ENCODE peak calls at places on chromosomes 11 and 22, in five cellular contexts. U, O, E, I and W are unnamed samples.

GRCh38 chr11:78801161-78801884 is 226.7 kb upstream of the NARS2 start:
- DNase-seq in U (no peak), O (no peak), E (no peak), I (no peak), W (no peak)

GRCh38 chr11:112255075-112255739 is 5.5 kb downstream of the PLET1 start:
- DNase-seq in U (no peak), O (no peak), E (peak; percentile 39), I (peak; percentile 18), W (no peak)

GRCh38 chr22:26367402-26368245 is 61.4 kb upstream of the ASPHD2 start:
- DNase-seq in U (no peak), O (peak; percentile 59), E (peak; percentile 64), I (peak; percentile 54), W (no peak)

GRCh38 chr11:101913631-101914030 is 1.2 kb upstream of the CEP126 start:
- DNase-seq in U (no peak), O (no peak), E (no peak), I (no peak), W (no peak)

GRCh38 chr11:128520206-128520885 is 67.0 kb downstream of the ETS1 start:
- DNase-seq in U (no peak), O (no peak), E (no peak), I (no peak), W (no peak)

GRCh38 chr11:32870676-32871075 is 21.9 kb upstream of the QSER1 start:
- DNase-seq in U (no peak), O (no peak), E (peak; percentile 12), I (no peak), W (no peak)

GRCh38 chr22:46338636-46339035 is 3.1 kb downstream of the TRMU start:
- DNase-seq in U (no peak), O (no peak), E (no peak), I (no peak), W (no peak)

GRCh38 chr11:76234704-76235232 is 28.5 kb upstream of the WNT11 start:
- DNase-seq in U (no peak), O (no peak), E (no peak), I (no peak), W (no peak)

GRCh38 chr11:114111369-114112042 is 52.0 kb downstream of the ZBTB16 start:
- DNase-seq in U (no peak), O (no peak), E (no peak), I (no peak), W (no peak)

GRCh38 chr22:23178512-23179254 is 1.6 kb upstream of the BCR start:
- DNase-seq in U (peak; percentile 39), O (peak; percentile 27), E (peak; percentile 100), I (no peak), W (no peak)
- H3K4me3 ChIP-seq in U (no peak overlapping the region), O (no peak overlapping the region), E (no peak overlapping the region), I (no peak overlapping the region), W (no peak overlapping the region)

GRCh38 chr22:40395607-40396006 is 25.2 kb downstream of the SGSM3 start:
- DNase-seq in U (no peak), O (no peak), E (no peak), I (no peak), W (no peak)

GRCh38 chr22:40399661-40400060 is 29.3 kb downstream of the SGSM3 start:
- DNase-seq in U (no peak), O (no peak), E (no peak), I (no peak), W (no peak)

GRCh38 chr22:40396882-40397281 is 26.5 kb downstream of the SGSM3 start:
- DNase-seq in U (no peak), O (no peak), E (no peak), I (no peak), W (no peak)

GRCh38 chr22:40400173-40400572 is 29.8 kb downstream of the SGSM3 start:
- DNase-seq in U (no peak), O (no peak), E (no peak), I (no peak), W (peak; percentile 63)

GRCh38 chr22:40397436-40397835 is 27.0 kb downstream of the SGSM3 start:
- DNase-seq in U (no peak), O (no peak), E (no peak), I (no peak), W (no peak)
- TF ChIP-seq ZNF274 in U (no peak), O (no peak), E (no peak), I (no peak), W (no peak)

DNA sequence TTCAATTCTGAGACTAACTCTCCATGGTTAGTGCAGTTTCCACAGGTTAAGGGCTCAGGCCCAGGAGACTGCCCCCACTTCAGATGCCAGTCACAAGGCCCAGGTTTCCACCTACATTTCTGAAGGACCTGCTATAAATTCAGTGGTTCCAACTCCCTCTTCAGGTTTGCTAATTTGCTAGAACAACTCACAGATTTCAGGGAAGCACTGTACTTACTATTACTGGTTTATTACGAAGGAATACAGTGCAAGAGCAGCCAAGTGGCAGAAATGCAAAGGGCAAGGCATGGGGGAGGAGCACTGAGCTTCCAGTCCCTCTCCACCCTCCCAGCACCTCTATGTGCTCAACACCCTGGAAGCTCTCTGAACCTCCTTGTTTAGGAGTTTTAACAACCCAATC is 39.3 kb upstream of the SPON1 start:
- DNase-seq in U (no peak), O (peak; percentile 36), E (no peak), I (no peak), W (no peak)
- H3K4me3 ChIP-seq in U (no peak overlapping the region), O (no peak overlapping the region), E (no peak overlapping the region), I (no peak overlapping the region), W (no peak overlapping the region)

DNA sequence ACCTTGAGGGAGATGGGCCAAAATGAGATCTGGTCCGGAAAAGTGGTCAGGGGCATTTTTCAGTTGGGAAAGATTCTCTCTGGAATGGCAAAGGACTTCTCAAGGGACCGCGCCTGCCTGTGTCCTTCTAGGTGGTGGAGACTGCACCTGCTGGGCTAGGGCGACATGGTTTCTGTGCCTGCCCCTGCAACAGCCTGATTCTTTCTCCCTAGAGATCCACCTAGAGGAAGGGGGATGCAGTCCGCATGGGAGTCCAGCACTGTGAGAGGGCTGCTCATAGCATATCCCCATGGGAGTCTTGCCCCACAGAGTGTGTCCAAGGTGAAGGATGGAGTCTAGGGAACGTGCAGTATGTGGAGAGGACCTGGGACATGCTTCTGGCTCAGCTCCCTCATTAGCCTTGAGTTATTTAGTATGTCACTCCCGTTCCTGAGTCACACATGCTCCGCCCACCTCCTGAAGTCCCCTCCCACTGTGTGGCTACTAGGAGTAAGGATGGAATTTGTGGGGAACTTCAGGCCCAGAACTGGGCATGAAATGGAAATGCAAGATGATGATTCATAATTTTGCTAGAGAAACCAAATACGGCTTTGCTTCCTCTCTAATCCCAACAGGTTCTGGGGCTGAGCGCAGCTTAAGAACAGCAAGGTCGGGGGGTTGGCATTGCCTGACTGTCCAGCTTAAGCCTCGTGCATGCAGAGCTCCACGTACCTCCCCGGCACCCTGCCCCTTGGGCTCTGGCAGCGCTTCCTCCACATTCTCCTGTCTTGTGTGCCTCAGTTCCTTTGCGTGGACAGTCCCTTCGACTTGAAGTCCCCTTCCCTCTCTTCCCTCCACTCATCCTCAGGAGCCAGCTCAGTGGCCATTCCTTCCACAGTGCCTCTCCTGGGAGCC is 35.0 kb downstream of the GRIK4 start:
- DNase-seq in U (no peak), O (peak; percentile 58), E (no peak), I (no peak), W (no peak)
- TF ChIP-seq ZNF274 in U (no peak), O (no peak), E (no peak), I (no peak), W (no peak)